ENCODE peak calls at places on chromosomes 11 and 22, in six cellular contexts. One of them, this sample, is unnamed.

GRCh38 chr22:29706991-29707390 is 12.8 kb upstream of the CABP7 start:
- DNase-seq in brain microvascular endothelial cell: no peak
- DNase-seq in activated naive CD4-positive, alpha-beta T cell treated with anti-CD3 and anti-CD28 coated beads for 36 hours: no peak
- DNase-seq in esophagus muscularis mucosa: no peak
- DNase-seq in neural crest cell: no peak
- DNase-seq in astrocyte of the hippocampus: no peak
- DNase-seq in this sample: no peak

GRCh38 chr11:8544807-8545206 is 49.2 kb downstream of the STK33 start:
- DNase-seq in astrocyte of the hippocampus: peak
- DNase-seq in neural crest cell: no peak
- DNase-seq in brain microvascular endothelial cell: no peak
- DNase-seq in activated naive CD4-positive, alpha-beta T cell treated with anti-CD3 and anti-CD28 coated beads for 36 hours: no peak
- DNase-seq in esophagus muscularis mucosa: no peak
- DNase-seq in this sample: no peak

GRCh38 chr11:74702383-74703007 is 28.7 kb downstream of the CHRDL2 start:
- DNase-seq in astrocyte of the hippocampus: peak
- DNase-seq in esophagus muscularis mucosa: no peak
- DNase-seq in activated naive CD4-positive, alpha-beta T cell treated with anti-CD3 and anti-CD28 coated beads for 36 hours: peak
- DNase-seq in neural crest cell: peak
- DNase-seq in brain microvascular endothelial cell: peak
- DNase-seq in this sample: peak

GRCh38 chr11:65781962-65782815 is 1.4 kb upstream of the AP5B1 start:
- DNase-seq in brain microvascular endothelial cell: no peak
- DNase-seq in neural crest cell: no peak
- DNase-seq in esophagus muscularis mucosa: no peak
- DNase-seq in activated naive CD4-positive, alpha-beta T cell treated with anti-CD3 and anti-CD28 coated beads for 36 hours: no peak
- DNase-seq in astrocyte of the hippocampus: no peak
- DNase-seq in this sample: no peak

GRCh38 chr11:16347928-16348685 is 8.2 kb downstream of the SOX6 start:
- DNase-seq in astrocyte of the hippocampus: peak
- DNase-seq in esophagus muscularis mucosa: no peak
- DNase-seq in neural crest cell: no peak
- DNase-seq in activated naive CD4-positive, alpha-beta T cell treated with anti-CD3 and anti-CD28 coated beads for 36 hours: no peak
- DNase-seq in brain microvascular endothelial cell: no peak
- DNase-seq in this sample: no peak

GRCh38 chr11:134652586-134653255 is 240.7 kb upstream of the B3GAT1 start:
- DNase-seq in esophagus muscularis mucosa: no peak
- DNase-seq in neural crest cell: no peak
- DNase-seq in activated naive CD4-positive, alpha-beta T cell treated with anti-CD3 and anti-CD28 coated beads for 36 hours: no peak
- DNase-seq in brain microvascular endothelial cell: no peak
- DNase-seq in astrocyte of the hippocampus: no peak
- DNase-seq in this sample: peak

GRCh38 chr11:67452141-67452952 is at the start of gene GPR152:
- DNase-seq in esophagus muscularis mucosa: no peak
- DNase-seq in neural crest cell: no peak
- DNase-seq in astrocyte of the hippocampus: no peak
- DNase-seq in activated naive CD4-positive, alpha-beta T cell treated with anti-CD3 and anti-CD28 coated beads for 36 hours: no peak
- DNase-seq in brain microvascular endothelial cell: no peak
- DNase-seq in this sample: no peak

GRCh38 chr11:76610871-76611475 is 59.6 kb downstream of the LRRC32 start:
- DNase-seq in brain microvascular endothelial cell: no peak
- DNase-seq in neural crest cell: no peak
- DNase-seq in esophagus muscularis mucosa: no peak
- DNase-seq in astrocyte of the hippocampus: no peak
- DNase-seq in activated naive CD4-positive, alpha-beta T cell treated with anti-CD3 and anti-CD28 coated beads for 36 hours: no peak
- DNase-seq in this sample: no peak

GRCh38 chr11:109696191-109696897 is 274.4 kb downstream of the C11orf87 start:
- DNase-seq in neural crest cell: no peak
- DNase-seq in astrocyte of the hippocampus: no peak
- DNase-seq in esophagus muscularis mucosa: no peak
- DNase-seq in brain microvascular endothelial cell: peak
- DNase-seq in activated naive CD4-positive, alpha-beta T cell treated with anti-CD3 and anti-CD28 coated beads for 36 hours: no peak
- DNase-seq in this sample: no peak

This sample was measured in DND-41.